ENCODE peak calls at places on chromosomes 1 and 21, in nine cellular contexts. J is transverse colon, G is PC-9, L is pancreas, I is SK-N-SH, U is hepatocyte, F is mammary epithelial cell, E is astrocyte, T is lung. K is an unnamed sample. For H3K9me3, the result is how much of the 10 kb centered on the place peaks cover.

GRCh38 chr1:109191377-109191776 is 22.3 kb upstream of the SARS1 start:
- DNase-seq in U (no peak), E (no peak), J (no peak), T (no peak), F (no peak), I (no peak), L (no peak), G (no peak), K (no peak)

GRCh38 chr1:248576219-248576980 is 1.8 kb upstream of the OR2T34 start:
- DNase-seq in J (no peak), F (no peak), I (no peak), G (no peak), U (no peak), L (no peak), E (no peak), T (no peak), K (no peak)

GRCh38 chr1:59041878-59042277 is 255.0 kb upstream of the FGGY start:
- DNase-seq in U (no peak), T (no peak), E (peak), F (peak), J (no peak), G (no peak), I (no peak), L (no peak), K (no peak)

GRCh38 chr1:20603473-20604464 is 14.9 kb downstream of the CDA start:
- DNase-seq in T (no peak), L (no peak), I (no peak), F (peak), E (peak), J (no peak), G (peak), U (peak), K (no peak)

GRCh38 chr1:182051938-182052337 is 9.6 kb downstream of the ZNF648 start:
- DNase-seq in U (no peak), L (no peak), J (no peak), G (no peak), F (peak), I (no peak), T (no peak), E (no peak), K (no peak)

GRCh38 chr21:14877581-14878228 is 187.1 kb downstream of the NRIP1 start:
- DNase-seq in G (peak), F (peak), I (no peak), U (peak), E (peak), L (no peak), T (no peak), J (no peak), K (no peak)

GRCh38 chr1:54850737-54851136 is 36.3 kb downstream of the DHCR24 start:
- DNase-seq in I (no peak), L (no peak), T (no peak), J (no peak), F (peak), U (peak), E (peak), G (no peak), K (no peak)

GRCh38 chr1:34711469-34711868 is 43.4 kb upstream of the GJB5 start:
- DNase-seq in U (no peak), F (no peak), L (no peak), I (peak), G (no peak), E (no peak), J (no peak), T (no peak), K (no peak)

GRCh38 chr1:14737561-14738094 is 139.1 kb downstream of the KAZN start:
- DNase-seq in G (no peak), T (no peak), E (no peak), U (no peak), I (no peak), J (no peak), L (no peak), F (no peak), K (no peak)

GRCh38 chr1:96863449-96863848 is 141.9 kb downstream of the PTBP2 start:
- DNase-seq in I (no peak), U (no peak), F (no peak), T (no peak), L (no peak), G (no peak), E (no peak), J (no peak), K (no peak)

GRCh38 chr21:34886554-34887385 is 162.3 kb downstream of the RUNX1 start:
- DNase-seq in J (peak), T (no peak), G (no peak), U (peak), E (no peak), F (no peak), L (peak), I (peak), K (no peak)

GRCh38 chr1:62687421-62687902 is 724 bp downstream of the DOCK7 start:
- DNase-seq in I (peak), F (peak), J (no peak), L (peak), G (no peak), E (peak), T (peak), U (peak), K (no peak)

GRCh38 chr1:72202761-72203160 is 79.6 kb downstream of the NEGR1 start:
- DNase-seq in U (no peak), J (no peak), E (no peak), F (no peak), L (no peak), I (no peak), G (no peak), T (no peak), K (no peak)

GRCh38 chr21:42202321-42202720 is 16.6 kb upstream of the ABCG1 start:
- DNase-seq in F (no peak), L (no peak), G (no peak), E (no peak), J (no peak), U (no peak), T (no peak), I (no peak), K (no peak)

GRCh38 chr1:15993666-15994065 is 10.4 kb upstream of the SRARP start:
- DNase-seq in L (no peak), F (no peak), I (no peak), T (no peak), G (no peak), U (no peak), J (no peak), E (no peak), K (no peak)

GRCh38 chr1:1068374-1069060 is 5.6 kb downstream of the RNF223 start:
- DNase-seq in E (no peak), G (peak), I (no peak), F (peak), J (peak), T (peak), L (peak), U (peak), K (no peak)

GRCh38 chr1:13697738-13698137 is 2.2 kb upstream of the PRDM2 start:
- DNase-seq in T (no peak), J (no peak), I (no peak), F (no peak), U (no peak), G (no peak), L (no peak), E (no peak), K (no peak)
- TF ChIP-seq CTCF in T (no peak), J (no peak), I (no peak), F (no peak), U (no peak), G (peak), L (no peak), E (no peak), K (no peak)

DNA sequence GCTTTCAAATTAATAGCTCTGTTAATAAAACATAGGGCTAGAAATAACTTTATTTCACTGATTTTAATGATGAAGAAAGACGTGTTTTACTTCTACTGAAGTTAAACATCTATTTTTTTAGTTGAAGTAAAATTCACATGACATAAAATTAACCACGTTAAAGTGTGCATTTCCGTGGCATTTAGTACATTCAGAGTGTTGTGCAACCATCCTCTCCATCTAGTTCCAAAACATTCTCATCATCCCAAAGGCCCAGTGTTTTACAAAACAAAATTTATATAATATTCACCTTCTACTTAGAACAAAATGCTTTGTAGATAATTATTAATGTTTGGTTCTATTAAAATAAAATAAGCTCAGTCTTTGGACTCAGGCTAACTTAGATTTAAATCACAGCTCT is 108.5 kb upstream of the GNG12 start:
- DNase-seq in J (no peak), T (no peak), F (no peak), G (no peak), L (no peak), E (no peak), U (no peak), I (no peak), K (no peak)
- H3K4me3 ChIP-seq in J (no peak), T (no peak), F (no peak), G (no peak), L (no peak), E (no peak), U (no peak), I (no peak), K (no peak)

GRCh38 chr1:247110627-247111258 is 6.6 kb upstream of the ZNF669 start:
- DNase-seq in U (peak), E (peak), L (no peak), F (peak), J (no peak), I (no peak), T (no peak), G (no peak), K (no peak)

GRCh38 chr1:247105966-247106365 is 1.8 kb upstream of the ZNF669 start:
- DNase-seq in G (no peak), U (no peak), J (no peak), F (no peak), I (no peak), E (no peak), T (no peak), L (no peak), K (no peak)

GRCh38 chr1:247104965-247105364 is 809 bp upstream of the ZNF669 start:
- DNase-seq in I (no peak), J (no peak), U (no peak), G (no peak), E (no peak), L (no peak), T (no peak), F (no peak), K (no peak)

GRCh38 chr1:247111259-247111635 is 7.1 kb upstream of the ZNF669 start:
- DNase-seq in G (no peak), T (no peak), U (peak), L (peak), I (peak), E (no peak), J (no peak), F (no peak), K (peak)

GRCh38 chr1:247107694-247108093 is 3.5 kb upstream of the ZNF669 start:
- DNase-seq in L (no peak), F (no peak), T (no peak), U (no peak), J (no peak), I (no peak), G (no peak), E (no peak), K (no peak)
- H3K9me3 ChIP-seq in L (under half), F (under half), T (under half), U (under half), J (under half), I (under half), G (under half), E (under half), K (under half)

GRCh38 chr1:158527190-158527815 is 26.9 kb downstream of the OR6Y1 start:
- DNase-seq in E (peak), F (peak), T (no peak), J (no peak), I (peak), U (no peak), L (no peak), G (peak), K (no peak)
- TF ChIP-seq CTCF in E (no peak), F (no peak), T (no peak), J (no peak), I (peak), U (no peak), L (peak), G (peak), K (peak)

DNA sequence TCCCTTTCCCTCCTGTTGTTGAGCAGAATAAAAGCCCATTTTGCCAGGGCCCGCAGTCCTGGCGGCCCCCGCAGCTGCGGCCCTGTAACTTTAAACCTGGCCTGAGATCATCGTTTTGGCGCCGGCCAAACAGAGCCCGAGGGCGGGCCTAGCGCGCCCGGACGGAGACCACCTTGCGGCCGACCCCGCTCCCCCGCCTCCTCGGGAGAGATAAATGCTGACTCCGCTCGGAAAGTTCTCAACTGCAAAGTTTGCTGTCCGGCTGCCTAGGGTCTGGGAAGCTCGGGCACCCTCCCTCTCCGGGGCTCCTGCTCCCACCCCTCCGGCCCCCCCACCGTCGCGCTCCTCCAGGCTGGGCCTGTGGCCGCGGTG is at the start of gene PDPN:
- DNase-seq in U (peak), T (no peak), G (no peak), J (peak), F (no peak), I (no peak), E (peak), L (no peak), K (no peak)
- H3K4me3 ChIP-seq in U (peak), T (no peak), G (no peak), J (peak), F (peak), I (no peak), E (peak), L (no peak), K (no peak)

DNA sequence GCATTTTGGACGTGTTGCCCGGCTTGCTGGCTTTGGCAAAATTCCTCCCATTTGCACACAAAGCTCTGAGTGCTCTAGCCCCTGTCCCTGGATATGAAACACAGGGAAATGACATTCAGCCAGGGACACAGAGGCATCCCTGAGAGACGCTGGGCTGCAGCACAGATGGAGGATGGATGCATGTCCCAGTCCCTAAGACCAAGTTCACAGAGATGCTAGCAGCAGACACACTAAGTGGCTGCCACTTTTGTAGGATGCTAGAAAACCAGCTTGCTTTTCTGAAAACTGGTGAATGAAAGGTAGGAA is 12.5 kb downstream of the ACTRT2 start:
- DNase-seq in E (no peak), U (no peak), J (no peak), F (no peak), I (no peak), G (no peak), T (no peak), L (no peak), K (no peak)
- H3K9me3 ChIP-seq in E (under half), U (under half), J (under half), F (under half), I (under half), G (under half), T (under half), L (under half), K (under half)

GRCh38 chr21:39452207-39452964 is 616 bp downstream of the SH3BGR start:
- DNase-seq in J (no peak), L (no peak), F (peak), E (peak), U (no peak), I (no peak), G (no peak), T (no peak), K (no peak)

GRCh38 chr21:39452965-39453332 is 1.2 kb downstream of the SH3BGR start:
- DNase-seq in J (no peak), I (no peak), E (no peak), U (no peak), T (no peak), L (no peak), G (no peak), F (no peak), K (no peak)

GRCh38 chr21:39453571-39454179 is 1.9 kb downstream of the SH3BGR start:
- DNase-seq in F (no peak), E (no peak), I (no peak), L (no peak), G (no peak), T (no peak), J (no peak), U (no peak), K (no peak)

GRCh38 chr21:39454949-39455668 is 3.3 kb downstream of the SH3BGR start:
- DNase-seq in I (no peak), L (no peak), T (no peak), U (no peak), G (no peak), E (no peak), J (no peak), F (no peak), K (no peak)

DNA sequence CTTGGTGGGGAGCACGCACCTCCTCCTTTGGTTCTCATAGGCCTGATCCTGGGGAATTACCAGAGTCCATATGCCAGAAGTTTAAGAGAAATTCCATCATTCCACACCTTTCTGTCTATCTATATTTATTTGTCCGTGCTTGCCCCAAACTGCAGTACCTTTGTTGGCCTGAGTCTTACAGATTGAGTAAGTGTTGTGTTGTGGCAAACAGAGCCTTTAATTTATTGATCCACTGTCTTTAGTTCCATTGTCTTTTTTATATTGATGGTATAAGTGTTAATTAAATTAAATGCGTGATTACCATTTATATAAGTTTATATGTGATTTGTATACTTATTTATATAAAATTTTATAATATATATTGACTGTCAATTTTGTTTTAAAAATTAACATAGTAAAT is 4.9 kb downstream of the SH3BGR start:
- DNase-seq in T (no peak), U (no peak), I (no peak), J (no peak), F (no peak), E (no peak), L (no peak), G (no peak), K (no peak)
- TF ChIP-seq CTCF in T (no peak), U (peak), I (no peak), J (no peak), F (peak), E (peak), L (no peak), G (peak), K (peak)

K was measured in BE2C.